ENCODE peak calls at places on chromosomes 4 and X, in ten cellular contexts. One of them, this sample, is unnamed. For H3K27me3, the result is how much of the 10 kb centered on the place peaks cover.

GRCh38 chr4:146582864-146583263 is 55.8 kb upstream of the POU4F2 start:
- DNase-seq in keratinocyte: no peak
- DNase-seq in transverse colon: no peak
- DNase-seq in neural progenitor cell: peak
- DNase-seq in right lobe of liver: no peak
- DNase-seq in HCT116: peak
- DNase-seq in GM12878: no peak
- DNase-seq in ovary: no peak
- DNase-seq in sigmoid colon: no peak
- DNase-seq in left ventricle myocardium inferior: no peak
- DNase-seq in this sample: no peak

GRCh38 chr4:80027611-80028010 is 45.4 kb downstream of the ANTXR2 start:
- DNase-seq in keratinocyte: no peak
- DNase-seq in right lobe of liver: no peak
- DNase-seq in neural progenitor cell: no peak
- DNase-seq in left ventricle myocardium inferior: no peak
- DNase-seq in sigmoid colon: no peak
- DNase-seq in transverse colon: no peak
- DNase-seq in GM12878: no peak
- DNase-seq in HCT116: no peak
- DNase-seq in ovary: no peak
- DNase-seq in this sample: no peak

GRCh38 chr4:113718252-113718651 is 43.3 kb downstream of the CAMK2D start:
- DNase-seq in right lobe of liver: no peak
- DNase-seq in HCT116: no peak
- DNase-seq in left ventricle myocardium inferior: no peak
- DNase-seq in GM12878: no peak
- DNase-seq in ovary: no peak
- DNase-seq in transverse colon: no peak
- DNase-seq in neural progenitor cell: no peak
- DNase-seq in sigmoid colon: no peak
- DNase-seq in keratinocyte: no peak
- DNase-seq in this sample: no peak

GRCh38 chr4:39046243-39046642 is 14.0 kb upstream of the TMEM156 start:
- DNase-seq in GM12878: no peak
- DNase-seq in ovary: no peak
- DNase-seq in keratinocyte: peak
- DNase-seq in transverse colon: no peak
- DNase-seq in HCT116: no peak
- DNase-seq in sigmoid colon: no peak
- DNase-seq in left ventricle myocardium inferior: no peak
- DNase-seq in neural progenitor cell: no peak
- DNase-seq in right lobe of liver: no peak
- DNase-seq in this sample: no peak

GRCh38 chrX:38862100-38862499 is 60.8 kb downstream of the MID1IP1 start:
- DNase-seq in sigmoid colon: no peak
- DNase-seq in right lobe of liver: no peak
- DNase-seq in keratinocyte: no peak
- DNase-seq in ovary: no peak
- DNase-seq in neural progenitor cell: no peak
- DNase-seq in transverse colon: no peak
- DNase-seq in left ventricle myocardium inferior: no peak
- DNase-seq in HCT116: no peak
- DNase-seq in GM12878: no peak
- DNase-seq in this sample: no peak

GRCh38 chrX:43269201-43269600 is 386.9 kb upstream of the MAOA start:
- DNase-seq in keratinocyte: no peak
- DNase-seq in right lobe of liver: no peak
- DNase-seq in HCT116: no peak
- DNase-seq in sigmoid colon: no peak
- DNase-seq in neural progenitor cell: no peak
- DNase-seq in transverse colon: no peak
- DNase-seq in GM12878: no peak
- DNase-seq in left ventricle myocardium inferior: no peak
- DNase-seq in ovary: no peak
- DNase-seq in this sample: no peak

GRCh38 chrX:138917781-138918180 is 206.3 kb upstream of the FGF13 start:
- DNase-seq in neural progenitor cell: no peak
- DNase-seq in sigmoid colon: no peak
- DNase-seq in HCT116: no peak
- DNase-seq in ovary: no peak
- DNase-seq in left ventricle myocardium inferior: no peak
- DNase-seq in keratinocyte: no peak
- DNase-seq in GM12878: no peak
- DNase-seq in right lobe of liver: no peak
- DNase-seq in transverse colon: no peak
- DNase-seq in this sample: peak

GRCh38 chrX:48617542-48618340 is 20.4 kb downstream of the WDR13 start:
- DNase-seq in keratinocyte: no peak
- DNase-seq in sigmoid colon: peak
- DNase-seq in neural progenitor cell: no peak
- DNase-seq in left ventricle myocardium inferior: no peak
- DNase-seq in right lobe of liver: no peak
- DNase-seq in transverse colon: no peak
- DNase-seq in GM12878: no peak
- DNase-seq in HCT116: no peak
- DNase-seq in ovary: no peak
- DNase-seq in this sample: no peak

DNA sequence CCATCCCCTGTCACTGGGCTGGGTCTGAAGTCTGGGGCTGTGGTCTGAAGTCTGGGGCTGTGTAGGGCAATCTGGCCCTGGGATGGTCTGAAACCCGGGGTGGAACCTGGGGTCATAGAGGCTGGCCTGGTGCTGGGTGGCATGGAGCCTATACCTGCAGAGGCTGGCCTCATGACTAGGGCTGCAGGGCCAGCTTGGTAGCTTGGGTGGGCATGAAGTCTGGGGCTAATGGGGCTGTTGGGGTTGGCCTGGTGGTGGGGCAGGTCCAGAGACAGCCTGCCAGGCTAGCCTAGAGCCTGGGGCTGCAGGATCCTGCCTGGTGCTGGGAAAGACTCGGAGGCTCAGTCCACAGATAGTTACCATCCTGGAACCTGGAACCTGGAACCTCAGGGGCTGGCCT is 37.0 kb downstream of the GALNT7 start:
- DNase-seq in GM12878: no peak
- DNase-seq in right lobe of liver: no peak
- DNase-seq in neural progenitor cell: no peak
- DNase-seq in sigmoid colon: no peak
- DNase-seq in keratinocyte: no peak
- DNase-seq in HCT116: no peak
- DNase-seq in transverse colon: no peak
- DNase-seq in left ventricle myocardium inferior: no peak
- DNase-seq in ovary: no peak
- DNase-seq in this sample: no peak
- H3K4me3 ChIP-seq in GM12878: no peak
- H3K4me3 ChIP-seq in right lobe of liver: no peak
- H3K4me3 ChIP-seq in neural progenitor cell: no peak
- H3K4me3 ChIP-seq in sigmoid colon: no peak
- H3K4me3 ChIP-seq in keratinocyte: no peak
- H3K4me3 ChIP-seq in HCT116: no peak
- H3K4me3 ChIP-seq in transverse colon: no peak
- H3K4me3 ChIP-seq in left ventricle myocardium inferior: no peak
- H3K4me3 ChIP-seq in ovary: no peak
- H3K4me3 ChIP-seq in this sample: no peak

GRCh38 chrX:106286053-106286650 is 118.0 kb downstream of the PWWP3B start:
- DNase-seq in ovary: no peak
- DNase-seq in GM12878: no peak
- DNase-seq in keratinocyte: no peak
- DNase-seq in neural progenitor cell: no peak
- DNase-seq in HCT116: peak
- DNase-seq in right lobe of liver: no peak
- DNase-seq in left ventricle myocardium inferior: no peak
- DNase-seq in transverse colon: no peak
- DNase-seq in sigmoid colon: no peak
- DNase-seq in this sample: peak

GRCh38 chrX:106278951-106279350 is 110.8 kb downstream of the PWWP3B start:
- DNase-seq in left ventricle myocardium inferior: no peak
- DNase-seq in keratinocyte: no peak
- DNase-seq in transverse colon: no peak
- DNase-seq in sigmoid colon: no peak
- DNase-seq in neural progenitor cell: no peak
- DNase-seq in right lobe of liver: no peak
- DNase-seq in ovary: no peak
- DNase-seq in HCT116: no peak
- DNase-seq in GM12878: no peak
- DNase-seq in this sample: no peak

GRCh38 chrX:106281383-106281782 is 113.3 kb downstream of the PWWP3B start:
- DNase-seq in neural progenitor cell: no peak
- DNase-seq in HCT116: no peak
- DNase-seq in ovary: no peak
- DNase-seq in GM12878: no peak
- DNase-seq in transverse colon: no peak
- DNase-seq in keratinocyte: no peak
- DNase-seq in right lobe of liver: no peak
- DNase-seq in sigmoid colon: no peak
- DNase-seq in left ventricle myocardium inferior: no peak
- DNase-seq in this sample: no peak

DNA sequence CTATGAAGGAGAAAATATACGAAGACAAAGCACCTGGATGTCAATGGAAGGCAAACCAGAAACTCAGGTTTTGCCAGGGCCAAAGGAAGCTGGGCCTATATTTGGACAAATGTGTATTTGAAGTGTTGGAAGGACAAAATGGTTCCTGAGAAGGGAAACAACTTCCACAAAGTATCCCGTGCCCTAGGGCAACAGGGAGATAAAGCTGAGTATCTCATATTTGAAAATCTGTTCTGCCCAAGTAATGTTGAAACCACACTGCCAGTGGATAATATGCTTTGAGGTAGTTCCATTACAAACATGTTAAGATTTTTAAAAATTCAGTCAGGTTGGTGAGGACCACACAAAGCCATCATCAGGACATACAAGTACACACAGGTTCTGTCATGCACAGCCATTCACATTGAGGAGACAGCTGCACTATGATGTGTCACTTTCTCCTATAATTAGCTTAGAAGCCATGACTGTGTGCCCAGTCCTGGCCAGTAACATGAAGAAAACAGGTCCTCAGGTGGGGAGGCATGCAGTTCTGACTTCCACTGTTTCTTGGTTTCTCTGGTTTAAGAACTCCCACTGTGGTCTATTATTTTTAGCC is 116.4 kb downstream of the PWWP3B start:
- DNase-seq in transverse colon: no peak
- DNase-seq in neural progenitor cell: no peak
- DNase-seq in keratinocyte: no peak
- DNase-seq in right lobe of liver: no peak
- DNase-seq in left ventricle myocardium inferior: no peak
- DNase-seq in sigmoid colon: no peak
- DNase-seq in GM12878: no peak
- DNase-seq in HCT116: no peak
- DNase-seq in ovary: no peak
- DNase-seq in this sample: no peak
- TF ChIP-seq CTCF in transverse colon: no peak
- TF ChIP-seq CTCF in neural progenitor cell: no peak
- TF ChIP-seq CTCF in keratinocyte: no peak
- TF ChIP-seq CTCF in right lobe of liver: no peak
- TF ChIP-seq CTCF in left ventricle myocardium inferior: no peak
- TF ChIP-seq CTCF in sigmoid colon: no peak
- TF ChIP-seq CTCF in GM12878: no peak
- TF ChIP-seq CTCF in HCT116: no peak
- TF ChIP-seq CTCF in ovary: no peak
- TF ChIP-seq CTCF in this sample: no peak

GRCh38 chr4:8864912-8865680 is 6.5 kb downstream of the HMX1 start:
- DNase-seq in transverse colon: no peak
- DNase-seq in keratinocyte: no peak
- DNase-seq in right lobe of liver: no peak
- DNase-seq in neural progenitor cell: no peak
- DNase-seq in HCT116: no peak
- DNase-seq in ovary: no peak
- DNase-seq in GM12878: no peak
- DNase-seq in sigmoid colon: no peak
- DNase-seq in left ventricle myocardium inferior: no peak
- DNase-seq in this sample: no peak

GRCh38 chr4:8865681-8866310 is 5.8 kb downstream of the HMX1 start:
- DNase-seq in sigmoid colon: no peak
- DNase-seq in left ventricle myocardium inferior: no peak
- DNase-seq in transverse colon: no peak
- DNase-seq in neural progenitor cell: no peak
- DNase-seq in ovary: no peak
- DNase-seq in HCT116: no peak
- DNase-seq in keratinocyte: no peak
- DNase-seq in right lobe of liver: no peak
- DNase-seq in GM12878: no peak
- DNase-seq in this sample: no peak

GRCh38 chr4:8867624-8868320 is 3.9 kb downstream of the HMX1 start:
- DNase-seq in right lobe of liver: no peak
- DNase-seq in sigmoid colon: no peak
- DNase-seq in ovary: no peak
- DNase-seq in HCT116: no peak
- DNase-seq in left ventricle myocardium inferior: no peak
- DNase-seq in GM12878: no peak
- DNase-seq in transverse colon: no peak
- DNase-seq in keratinocyte: no peak
- DNase-seq in neural progenitor cell: peak
- DNase-seq in this sample: no peak

GRCh38 chr4:8866828-8867623 is 4.6 kb downstream of the HMX1 start:
- DNase-seq in keratinocyte: no peak
- DNase-seq in transverse colon: no peak
- DNase-seq in sigmoid colon: no peak
- DNase-seq in HCT116: no peak
- DNase-seq in left ventricle myocardium inferior: no peak
- DNase-seq in neural progenitor cell: peak
- DNase-seq in GM12878: no peak
- DNase-seq in ovary: no peak
- DNase-seq in right lobe of liver: no peak
- DNase-seq in this sample: no peak

GRCh38 chr4:8866421-8866820 is 5.2 kb downstream of the HMX1 start:
- DNase-seq in neural progenitor cell: no peak
- DNase-seq in keratinocyte: no peak
- DNase-seq in right lobe of liver: no peak
- DNase-seq in sigmoid colon: no peak
- DNase-seq in transverse colon: no peak
- DNase-seq in ovary: no peak
- DNase-seq in GM12878: no peak
- DNase-seq in left ventricle myocardium inferior: no peak
- DNase-seq in HCT116: no peak
- DNase-seq in this sample: no peak
- H3K27me3 ChIP-seq in neural progenitor cell: half or more
- H3K27me3 ChIP-seq in keratinocyte: half or more
- H3K27me3 ChIP-seq in right lobe of liver: under half
- H3K27me3 ChIP-seq in sigmoid colon: half or more
- H3K27me3 ChIP-seq in transverse colon: half or more
- H3K27me3 ChIP-seq in ovary: under half
- H3K27me3 ChIP-seq in GM12878: under half
- H3K27me3 ChIP-seq in left ventricle myocardium inferior: half or more
- H3K27me3 ChIP-seq in HCT116: under half
- H3K27me3 ChIP-seq in this sample: half or more

GRCh38 chr4:118758293-118758692 is 73.1 kb downstream of the METTL14 start:
- DNase-seq in HCT116: no peak
- DNase-seq in GM12878: no peak
- DNase-seq in neural progenitor cell: no peak
- DNase-seq in right lobe of liver: no peak
- DNase-seq in ovary: no peak
- DNase-seq in left ventricle myocardium inferior: no peak
- DNase-seq in keratinocyte: no peak
- DNase-seq in transverse colon: no peak
- DNase-seq in sigmoid colon: no peak
- DNase-seq in this sample: no peak

GRCh38 chr4:118761387-118762016 is 74.4 kb downstream of the SEC24D start:
- DNase-seq in sigmoid colon: no peak
- DNase-seq in GM12878: no peak
- DNase-seq in HCT116: no peak
- DNase-seq in neural progenitor cell: no peak
- DNase-seq in right lobe of liver: no peak
- DNase-seq in left ventricle myocardium inferior: no peak
- DNase-seq in ovary: no peak
- DNase-seq in keratinocyte: no peak
- DNase-seq in transverse colon: no peak
- DNase-seq in this sample: no peak

GRCh38 chr4:118760493-118760892 is 75.3 kb downstream of the METTL14 start:
- DNase-seq in ovary: no peak
- DNase-seq in left ventricle myocardium inferior: no peak
- DNase-seq in transverse colon: no peak
- DNase-seq in keratinocyte: no peak
- DNase-seq in GM12878: peak
- DNase-seq in right lobe of liver: no peak
- DNase-seq in sigmoid colon: no peak
- DNase-seq in HCT116: no peak
- DNase-seq in neural progenitor cell: no peak
- DNase-seq in this sample: no peak

GRCh38 chr4:118759481-118759880 is 74.3 kb downstream of the METTL14 start:
- DNase-seq in transverse colon: no peak
- DNase-seq in right lobe of liver: no peak
- DNase-seq in ovary: no peak
- DNase-seq in neural progenitor cell: no peak
- DNase-seq in keratinocyte: no peak
- DNase-seq in sigmoid colon: no peak
- DNase-seq in GM12878: no peak
- DNase-seq in HCT116: no peak
- DNase-seq in left ventricle myocardium inferior: no peak
- DNase-seq in this sample: no peak

GRCh38 chr4:118760092-118760491 is 74.9 kb downstream of the METTL14 start:
- DNase-seq in neural progenitor cell: no peak
- DNase-seq in keratinocyte: no peak
- DNase-seq in transverse colon: no peak
- DNase-seq in HCT116: no peak
- DNase-seq in GM12878: no peak
- DNase-seq in sigmoid colon: no peak
- DNase-seq in right lobe of liver: no peak
- DNase-seq in left ventricle myocardium inferior: no peak
- DNase-seq in ovary: no peak
- DNase-seq in this sample: no peak
- H3K4me3 ChIP-seq in neural progenitor cell: no peak
- H3K4me3 ChIP-seq in keratinocyte: no peak
- H3K4me3 ChIP-seq in transverse colon: no peak
- H3K4me3 ChIP-seq in HCT116: no peak
- H3K4me3 ChIP-seq in GM12878: no peak
- H3K4me3 ChIP-seq in sigmoid colon: no peak
- H3K4me3 ChIP-seq in right lobe of liver: no peak
- H3K4me3 ChIP-seq in left ventricle myocardium inferior: no peak
- H3K4me3 ChIP-seq in ovary: no peak
- H3K4me3 ChIP-seq in this sample: no peak